ENCODE peak calls at places on chromosomes 6 and 20, in five cellular contexts. I is AG04450; J is fibroblast of lung; R is endothelial cell; F is CD8-positive, alpha-beta T cell. D is an unnamed sample.

GRCh38 chr6:56866917-56867522 is 87.9 kb upstream of the BEND6 start:
- DNase-seq in I (no peak), J (peak; percentile 58), R (no peak), F (no peak), D (no peak)

GRCh38 chr20:57229490-57229889 is 37.0 kb downstream of the BMP7 start:
- DNase-seq in I (no peak), J (no peak), R (no peak), F (no peak), D (no peak)

GRCh38 chr20:3919352-3919751 is 30.2 kb downstream of the PANK2 start:
- DNase-seq in I (no peak), J (peak; percentile 52), R (no peak), F (no peak), D (no peak)

GRCh38 chr20:43699941-43700565 is 26.7 kb downstream of the GTSF1L start:
- DNase-seq in I (no peak), J (no peak), R (no peak), F (no peak), D (no peak)

GRCh38 chr6:158970640-158971291 is 29.2 kb downstream of the RSPH3 start:
- DNase-seq in I (no peak), J (no peak), R (no peak), F (no peak), D (no peak)

GRCh38 chr20:53940883-53941546 is 129.4 kb downstream of the BCAS1 start:
- DNase-seq in I (no peak), J (peak; percentile 86), R (no peak), F (no peak), D (no peak)

GRCh38 chr6:25017486-25017885 is 81.7 kb upstream of the RIPOR2 start:
- DNase-seq in I (no peak), J (no peak), R (no peak), F (no peak), D (no peak)

GRCh38 chr20:20207291-20207690 is 155.0 kb downstream of the CFAP61 start:
- DNase-seq in I (no peak), J (no peak), R (no peak), F (no peak), D (no peak)

GRCh38 chr6:145036236-145036635 is 699.1 kb downstream of the EPM2A start:
- DNase-seq in I (no peak), J (no peak), R (no peak), F (no peak), D (no peak)

GRCh38 chr6:31058128-31058894 is 48.0 kb downstream of the MUC22 start:
- DNase-seq in I (peak; percentile 87), J (peak; percentile 94), R (no peak), F (no peak), D (no peak)

GRCh38 chr6:97322811-97323210 is 39.8 kb upstream of the MMS22L start:
- DNase-seq in I (no peak), J (no peak), R (no peak), F (no peak), D (no peak)

GRCh38 chr20:48720256-48721020 is 107.4 kb downstream of the PREX1 start:
- DNase-seq in I (no peak), J (no peak), R (no peak), F (no peak), D (no peak)

GRCh38 chr6:84466521-84466920 is 239.1 kb upstream of the CEP162 start:
- DNase-seq in I (no peak), J (peak; percentile 38), R (no peak), F (no peak), D (no peak)

GRCh38 chr20:19327401-19327800 is 115.0 kb downstream of the SLC24A3 start:
- DNase-seq in I (no peak), J (no peak), R (no peak), F (no peak), D (no peak)

GRCh38 chr20:18165553-18165952 is 27.9 kb downstream of the KAT14 start:
- DNase-seq in I (no peak), J (no peak), R (peak; percentile 14), F (no peak), D (no peak)

GRCh38 chr6:126312013-126312665 is 27.8 kb upstream of the CENPW start:
- DNase-seq in I (no peak), J (no peak), R (peak; percentile 16), F (no peak), D (no peak)
- TF ChIP-seq CTCF in I (peak; percentile 38), J (no peak), R (peak; percentile 61), F (no peak), D (peak; percentile 40)

GRCh38 chr6:70524721-70525286 is 41.9 kb upstream of the SDHAF4 start:
- DNase-seq in I (no peak), J (no peak), R (no peak), F (no peak), D (no peak)

DNA sequence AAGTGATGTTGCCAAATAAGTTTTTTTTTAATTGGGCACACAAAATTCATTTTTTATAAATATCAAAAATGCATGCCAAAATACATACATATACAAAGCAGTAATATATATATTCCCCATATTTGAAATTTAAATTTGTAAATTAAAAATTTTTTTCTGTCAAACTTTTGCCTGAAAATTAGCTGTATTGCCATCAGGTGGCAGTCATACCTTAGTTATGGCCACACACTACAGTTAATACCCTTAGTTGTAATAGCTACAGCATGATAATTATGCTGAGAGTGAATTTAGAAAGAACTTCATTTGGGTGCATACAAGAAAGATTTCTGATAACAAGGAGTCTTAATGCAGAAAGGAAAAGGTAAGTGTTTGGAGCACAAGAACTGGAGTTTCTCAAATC is 46.2 kb upstream of the SDHAF4 start:
- DNase-seq in I (no peak), J (peak; percentile 36), R (no peak), F (no peak), D (no peak)
- TF ChIP-seq CTCF in I (peak; percentile 43), J (peak; percentile 11), R (no peak), F (peak; percentile 38), D (peak; percentile 67)

GRCh38 chr6:167907837-167908681 is 81.3 kb downstream of the AFDN start:
- DNase-seq in I (no peak), J (peak; percentile 32), R (no peak), F (no peak), D (no peak)
- TF ChIP-seq CTCF in I (peak; percentile 55), J (no peak), R (no peak), F (no peak), D (peak; percentile 55)

DNA sequence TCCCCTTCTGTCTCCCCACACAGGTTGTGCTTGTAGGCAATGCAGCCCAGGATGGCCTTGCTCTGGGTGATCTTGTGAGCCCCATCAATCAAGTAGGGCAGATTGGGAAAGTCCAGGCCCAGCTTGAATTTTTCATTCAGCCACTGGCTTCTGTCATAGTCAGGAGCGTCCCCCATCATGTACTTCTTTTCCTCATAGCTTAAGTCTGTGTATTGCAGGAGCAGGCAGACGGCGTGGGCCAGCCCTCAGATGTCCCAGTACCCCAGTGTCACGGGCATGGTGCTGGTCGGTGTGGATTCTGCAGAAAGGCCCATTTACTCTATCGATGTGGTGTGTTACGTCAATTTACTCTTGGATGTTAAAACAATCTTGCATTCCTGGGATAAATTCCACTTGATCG is 40.1 kb upstream of the SLC16A10 start:
- DNase-seq in I (no peak), J (no peak), R (no peak), F (no peak), D (no peak)
- TF ChIP-seq CTCF in I (no peak), J (no peak), R (no peak), F (no peak), D (no peak)